ENCODE peak calls at places on chromosome 20, in seven cellular contexts. One of them, this sample, is unnamed.

GRCh38 chr20:47272893-47273590 is 83.5 kb downstream of the ZMYND8 start:
- DNase-seq in SW480: peak; percentile 76
- DNase-seq in progenitor cell of endocrine pancreas: peak; percentile 39
- DNase-seq in psoas muscle: no peak
- DNase-seq in Right ventricle myocardium superior: no peak
- DNase-seq in amygdala: peak; percentile 19
- DNase-seq in RPMI7951: peak; percentile 77
- DNase-seq in this sample: no peak

GRCh38 chr20:21693322-21693721 is 12.1 kb upstream of the PAX1 start:
- DNase-seq in SW480: no peak
- DNase-seq in progenitor cell of endocrine pancreas: no peak
- DNase-seq in psoas muscle: no peak
- DNase-seq in Right ventricle myocardium superior: no peak
- DNase-seq in amygdala: no peak
- DNase-seq in RPMI7951: no peak
- DNase-seq in this sample: no peak

GRCh38 chr20:19692100-19692499 is 66.0 kb upstream of the RIN2 start:
- DNase-seq in SW480: no peak
- DNase-seq in progenitor cell of endocrine pancreas: no peak
- DNase-seq in psoas muscle: no peak
- DNase-seq in Right ventricle myocardium superior: no peak
- DNase-seq in amygdala: no peak
- DNase-seq in RPMI7951: peak; percentile 67
- DNase-seq in this sample: no peak

GRCh38 chr20:14583413-14583812 is 246.0 kb upstream of the FLRT3 start:
- DNase-seq in SW480: no peak
- DNase-seq in progenitor cell of endocrine pancreas: no peak
- DNase-seq in psoas muscle: no peak
- DNase-seq in Right ventricle myocardium superior: no peak
- DNase-seq in amygdala: no peak
- DNase-seq in RPMI7951: no peak
- DNase-seq in this sample: no peak

GRCh38 chr20:63182946-63183415 is 33.0 kb downstream of the YTHDF1 start:
- DNase-seq in SW480: no peak
- DNase-seq in progenitor cell of endocrine pancreas: no peak
- DNase-seq in psoas muscle: no peak
- DNase-seq in Right ventricle myocardium superior: no peak
- DNase-seq in amygdala: no peak
- DNase-seq in RPMI7951: no peak
- DNase-seq in this sample: no peak

GRCh38 chr20:34536798-34537394 is 20.7 kb downstream of the DYNLRB1 start:
- DNase-seq in SW480: no peak
- DNase-seq in progenitor cell of endocrine pancreas: no peak
- DNase-seq in psoas muscle: peak; percentile 73
- DNase-seq in Right ventricle myocardium superior: peak; percentile 80
- DNase-seq in amygdala: peak; percentile 15
- DNase-seq in RPMI7951: no peak
- DNase-seq in this sample: peak; percentile 69

GRCh38 chr20:60789399-60789798 is 462.7 kb upstream of the CDH4 start:
- DNase-seq in SW480: no peak
- DNase-seq in progenitor cell of endocrine pancreas: no peak
- DNase-seq in psoas muscle: no peak
- DNase-seq in Right ventricle myocardium superior: no peak
- DNase-seq in amygdala: no peak
- DNase-seq in RPMI7951: no peak
- DNase-seq in this sample: no peak

GRCh38 chr20:21353236-21353635 is 44.1 kb downstream of the NKX2-4 start:
- DNase-seq in SW480: no peak
- DNase-seq in progenitor cell of endocrine pancreas: no peak
- DNase-seq in psoas muscle: no peak
- DNase-seq in Right ventricle myocardium superior: no peak
- DNase-seq in amygdala: no peak
- DNase-seq in RPMI7951: peak; percentile 10
- DNase-seq in this sample: no peak

GRCh38 chr20:17024513-17025105 is 202.2 kb upstream of the PCSK2 start:
- DNase-seq in SW480: peak; percentile 99
- DNase-seq in progenitor cell of endocrine pancreas: no peak
- DNase-seq in psoas muscle: no peak
- DNase-seq in Right ventricle myocardium superior: no peak
- DNase-seq in amygdala: no peak
- DNase-seq in RPMI7951: peak; percentile 79
- DNase-seq in this sample: no peak

GRCh38 chr20:48679603-48680002 is 148.2 kb downstream of the PREX1 start:
- DNase-seq in SW480: peak; percentile 80
- DNase-seq in progenitor cell of endocrine pancreas: no peak
- DNase-seq in psoas muscle: no peak
- DNase-seq in Right ventricle myocardium superior: no peak
- DNase-seq in amygdala: no peak
- DNase-seq in RPMI7951: no peak
- DNase-seq in this sample: no peak

GRCh38 chr20:53949319-53949839 is 121.0 kb downstream of the BCAS1 start:
- DNase-seq in SW480: peak; percentile 94
- DNase-seq in progenitor cell of endocrine pancreas: no peak
- DNase-seq in psoas muscle: no peak
- DNase-seq in Right ventricle myocardium superior: peak; percentile 58
- DNase-seq in amygdala: no peak
- DNase-seq in RPMI7951: peak; percentile 98
- DNase-seq in this sample: peak; percentile 80

This sample was measured in activated CD8-positive, alpha-beta memory T cell treated with anti-CD3 and anti-CD28 coated beads, Interleukin-2, amount 50 U/mL, for 48 hours.